ENCODE peak calls at places on chromosomes 5 and 9, in six cellular contexts. Y is right atrium auricular region, W is left ventricle myocardium inferior, O is gastrocnemius medialis, S is ascending aorta, M is SK-N-SH. J is an unnamed sample.

GRCh38 chr9:89935115-89935514 is 330.3 kb downstream of the GADD45G start:
- DNase-seq in Y (no peak), W (no peak), O (no peak), S (no peak), M (no peak), J (no peak)

GRCh38 chr9:4339783-4340335 is 40.0 kb upstream of the GLIS3 start:
- DNase-seq in Y (no peak), W (no peak), O (no peak), S (no peak), M (no peak), J (peak)

GRCh38 chr5:80195837-80196400 is 59.9 kb downstream of the SERINC5 start:
- DNase-seq in Y (no peak), W (no peak), O (no peak), S (no peak), M (no peak), J (peak)

GRCh38 chr9:137276757-137277328 is 683 bp upstream of the TOR4A start:
- DNase-seq in Y (peak), W (peak), O (peak), S (peak), M (no peak), J (peak)

GRCh38 chr5:112691758-112692157 is 45.9 kb upstream of the APC start:
- DNase-seq in Y (no peak), W (no peak), O (no peak), S (no peak), M (peak), J (peak)

GRCh38 chr5:1789838-1790462 is 9.7 kb downstream of the MRPL36 start:
- DNase-seq in Y (no peak), W (no peak), O (no peak), S (no peak), M (no peak), J (peak)

GRCh38 chr5:33166522-33166921 is 274.2 kb upstream of the TARS1 start:
- DNase-seq in Y (no peak), W (no peak), O (no peak), S (no peak), M (no peak), J (no peak)

GRCh38 chr5:146947181-146947941 is 68.8 kb upstream of the PPP2R2B start:
- DNase-seq in Y (no peak), W (no peak), O (no peak), S (no peak), M (peak), J (no peak)

GRCh38 chr5:149325166-149325735 is 20.0 kb upstream of the GRPEL2 start:
- DNase-seq in Y (no peak), W (no peak), O (no peak), S (no peak), M (no peak), J (peak)

GRCh38 chr9:94097788-94098413 is 13.6 kb downstream of the PTPDC1 start:
- DNase-seq in Y (no peak), W (no peak), O (no peak), S (no peak), M (no peak), J (peak)

GRCh38 chr5:172528440-172528839 is 74.1 kb upstream of the SH3PXD2B start:
- DNase-seq in Y (no peak), W (no peak), O (no peak), S (peak), M (no peak), J (no peak)

GRCh38 chr5:111942661-111943401 is 185.8 kb upstream of the NREP start:
- DNase-seq in Y (no peak), W (no peak), O (no peak), S (no peak), M (no peak), J (no peak)

GRCh38 chr5:34039398-34040157 is 3.4 kb downstream of the C1QTNF3 start:
- DNase-seq in Y (no peak), W (no peak), O (no peak), S (no peak), M (no peak), J (no peak)

GRCh38 chr9:122116448-122117173 is 23.5 kb upstream of the TTLL11 start:
- DNase-seq in Y (no peak), W (no peak), O (no peak), S (no peak), M (no peak), J (no peak)

GRCh38 chr9:134029248-134030226 is 4.3 kb downstream of the BRD3OS start:
- DNase-seq in Y (no peak), W (no peak), O (no peak), S (no peak), M (peak), J (no peak)

GRCh38 chr9:81408951-81409350 is 280.4 kb downstream of the TLE1 start:
- DNase-seq in Y (no peak), W (no peak), O (no peak), S (no peak), M (no peak), J (no peak)

GRCh38 chr9:136122425-136123383 is 4.0 kb upstream of the TMEM250 start:
- DNase-seq in Y (peak), W (peak), O (peak), S (peak), M (peak), J (peak)

GRCh38 chr9:84597131-84597530 is 72.4 kb upstream of the NTRK2 start:
- DNase-seq in Y (no peak), W (no peak), O (no peak), S (no peak), M (no peak), J (no peak)

GRCh38 chr5:123157797-123158528 is 68.9 kb downstream of the PRDM6 start:
- DNase-seq in Y (no peak), W (no peak), O (no peak), S (no peak), M (no peak), J (peak)

GRCh38 chr5:78920604-78921003 is 64.5 kb downstream of the ARSB start:
- DNase-seq in Y (no peak), W (no peak), O (no peak), S (no peak), M (peak), J (peak)

GRCh38 chr9:85973238-85973637 is 32.3 kb downstream of the NAA35 start:
- DNase-seq in Y (no peak), W (no peak), O (no peak), S (no peak), M (no peak), J (no peak)

DNA sequence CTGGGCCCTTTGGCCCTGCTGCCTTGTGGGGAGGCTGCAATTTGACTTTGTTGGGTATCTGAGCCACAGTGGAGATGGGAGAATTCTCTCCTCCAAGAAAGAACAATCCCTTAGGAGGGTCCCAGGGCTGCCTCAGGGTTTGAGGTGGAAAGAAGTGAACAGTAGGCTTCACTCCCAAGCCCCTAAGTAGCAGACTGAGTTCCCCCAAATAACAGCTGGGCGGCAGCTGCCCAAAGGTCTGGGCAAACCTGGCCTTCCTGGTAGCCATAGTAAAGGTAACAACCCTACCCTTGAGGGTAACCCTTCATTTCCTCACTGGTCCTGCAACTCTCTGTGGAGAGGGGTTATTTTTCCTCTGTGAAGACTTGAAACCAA is 746 bp downstream of the RGS3 start:
- DNase-seq in Y (no peak), W (no peak), O (no peak), S (no peak), M (no peak), J (no peak)
- H3K4me3 ChIP-seq in Y (peak), W (peak), O (peak), S (peak), M (no peak), J (no peak)

DNA sequence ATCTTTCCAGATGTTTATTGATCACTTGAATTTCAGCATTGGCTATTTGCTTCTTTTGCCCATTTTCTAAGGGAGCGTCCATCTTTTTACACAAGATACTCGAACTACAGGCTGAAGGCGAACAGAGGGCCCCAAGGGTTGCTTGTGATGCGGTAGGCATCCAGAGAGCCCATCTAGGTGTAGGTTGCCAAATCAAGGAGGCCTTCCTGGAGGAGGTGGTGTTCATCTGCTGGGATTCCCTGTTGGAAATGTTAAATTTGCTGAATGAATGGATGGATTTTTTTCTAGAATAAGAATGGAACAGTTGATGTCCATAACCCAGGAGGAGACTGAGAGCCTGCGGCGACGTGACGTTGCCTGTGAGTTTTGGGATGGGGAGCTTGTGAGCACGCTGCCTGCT is 31.4 kb downstream of the LRSAM1 start:
- DNase-seq in Y (no peak), W (no peak), O (no peak), S (no peak), M (no peak), J (no peak)
- TF ChIP-seq CTCF in Y (no peak), W (no peak), O (no peak), S (no peak), M (no peak), J (no peak)

GRCh38 chr5:135468541-135468940 is 16.4 kb upstream of the TIFAB start:
- DNase-seq in Y (no peak), W (no peak), O (no peak), S (no peak), M (no peak), J (no peak)

GRCh38 chr5:135468086-135468485 is 15.9 kb upstream of the TIFAB start:
- DNase-seq in Y (no peak), W (no peak), O (no peak), S (no peak), M (no peak), J (no peak)

GRCh38 chr5:135466178-135467050 is 14.3 kb upstream of the TIFAB start:
- DNase-seq in Y (peak), W (peak), O (peak), S (peak), M (peak), J (peak)

GRCh38 chr5:135467051-135467625 is 15.0 kb upstream of the TIFAB start:
- DNase-seq in Y (no peak), W (no peak), O (no peak), S (no peak), M (no peak), J (no peak)

GRCh38 chr5:135465391-135466122 is 13.4 kb upstream of the TIFAB start:
- DNase-seq in Y (no peak), W (no peak), O (no peak), S (no peak), M (no peak), J (no peak)
- H3K4me3 ChIP-seq in Y (no peak), W (no peak), O (no peak), S (no peak), M (peak), J (no peak)

DNA sequence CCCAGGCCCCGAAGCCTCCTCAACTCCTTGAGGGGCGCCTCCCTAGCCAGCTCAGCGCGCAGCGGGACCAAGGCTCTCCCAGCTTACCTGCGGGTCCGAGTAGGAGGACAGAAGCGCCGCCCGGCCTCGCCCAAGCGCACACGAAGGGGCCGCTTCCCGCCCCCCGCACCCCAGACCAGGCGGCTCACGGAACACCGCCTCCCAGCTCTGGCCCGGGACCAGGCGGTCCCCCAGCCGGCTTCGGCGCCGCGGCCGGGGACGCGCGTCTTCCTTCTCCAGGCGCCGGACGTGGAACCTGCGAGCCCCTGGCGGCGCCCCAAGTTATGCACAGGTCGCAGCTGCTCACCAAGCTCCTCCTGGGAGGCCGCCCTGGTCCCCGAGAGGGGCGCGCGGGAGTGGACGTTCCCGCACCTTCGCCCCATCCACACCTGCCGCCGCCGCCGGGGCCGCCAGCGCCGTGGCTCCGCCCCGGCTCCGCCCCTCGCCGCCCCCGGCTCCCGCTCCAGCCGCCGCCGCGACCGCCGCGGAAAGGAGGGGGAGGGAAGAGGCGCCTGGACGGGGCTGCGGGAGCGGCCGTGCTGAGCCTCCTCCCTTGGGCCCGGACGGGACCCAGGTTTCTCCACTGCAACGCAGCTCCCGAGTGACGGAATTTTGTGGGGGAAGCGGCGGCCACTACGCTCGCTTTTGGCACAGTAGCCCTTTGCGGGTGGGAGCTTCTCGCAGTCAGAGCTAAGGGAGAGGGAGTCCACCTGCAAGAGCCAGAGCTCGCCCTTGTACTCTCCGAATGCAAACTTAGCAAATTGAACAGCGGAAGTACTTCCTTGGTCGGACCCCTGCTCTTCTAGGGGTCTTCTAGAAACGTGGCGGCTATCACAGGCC is 77.5 kb upstream of the IFNE start:
- DNase-seq in Y (no peak), W (no peak), O (no peak), S (no peak), M (peak), J (peak)
- TF ChIP-seq CTCF in Y (no peak), W (no peak), O (no peak), S (no peak), M (no peak), J (no peak)

GRCh38 chr5:173659423-173659822 is 43.0 kb upstream of the BOD1 start:
- DNase-seq in Y (no peak), W (no peak), O (no peak), S (peak), M (no peak), J (no peak)
- H3K4me3 ChIP-seq in Y (no peak), W (no peak), O (no peak), S (no peak), M (no peak), J (no peak)

GRCh38 chr9:12426198-12426864 is 266.9 kb upstream of the TYRP1 start:
- DNase-seq in Y (no peak), W (no peak), O (no peak), S (no peak), M (no peak), J (no peak)
- TF ChIP-seq CTCF in Y (no peak), W (no peak), O (no peak), S (no peak), M (peak), J (no peak)

DNA sequence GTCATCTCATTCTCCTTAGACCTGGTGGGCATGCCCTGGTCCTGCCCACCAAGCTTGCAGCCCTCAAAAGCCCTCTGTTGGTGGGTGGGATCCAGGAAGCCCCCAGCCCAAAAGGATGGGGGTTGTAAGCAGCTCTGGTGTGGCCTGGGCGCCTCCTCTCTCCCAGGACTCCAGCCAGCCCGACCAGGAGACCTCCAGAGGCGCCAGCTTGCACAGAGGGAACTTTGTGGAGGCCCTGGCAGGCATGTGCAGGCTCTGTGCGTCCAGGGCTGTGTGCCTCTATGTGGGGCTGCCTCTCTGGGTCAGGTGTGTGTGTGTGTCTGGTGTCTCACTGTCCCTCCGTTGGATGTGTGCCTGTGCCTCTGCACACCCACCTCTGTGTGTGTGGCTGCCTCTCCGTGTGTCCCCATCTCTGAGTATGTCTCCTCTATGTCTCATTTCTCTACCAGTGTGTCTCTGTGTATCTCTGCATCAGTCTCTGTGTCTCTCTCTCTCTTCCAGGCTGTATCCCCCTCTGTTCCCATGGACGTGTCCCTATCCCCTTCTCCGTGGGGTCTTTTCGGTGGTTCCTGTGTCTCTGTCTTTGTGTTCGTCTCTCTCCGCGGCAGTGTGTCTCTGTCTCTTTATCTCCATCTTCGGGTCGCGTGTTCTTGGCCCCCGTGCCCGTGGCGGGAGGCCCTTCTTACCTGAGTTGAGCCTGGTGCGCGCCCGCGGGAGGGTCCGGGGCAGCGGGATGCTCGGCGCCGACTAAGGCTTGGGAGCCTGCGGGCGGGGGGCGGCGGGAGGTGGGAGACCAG is 501 bp downstream of the ENHO start:
- DNase-seq in Y (peak), W (peak), O (no peak), S (peak), M (peak), J (no peak)
- H3K4me3 ChIP-seq in Y (peak), W (peak), O (peak), S (peak), M (peak), J (peak)

GRCh38 chr5:62206150-62206829 is 99.7 kb upstream of the KIF2A start:
- DNase-seq in Y (no peak), W (no peak), O (no peak), S (no peak), M (peak), J (no peak)
- TF ChIP-seq CTCF in Y (no peak), W (no peak), O (no peak), S (no peak), M (peak), J (peak)

DNA sequence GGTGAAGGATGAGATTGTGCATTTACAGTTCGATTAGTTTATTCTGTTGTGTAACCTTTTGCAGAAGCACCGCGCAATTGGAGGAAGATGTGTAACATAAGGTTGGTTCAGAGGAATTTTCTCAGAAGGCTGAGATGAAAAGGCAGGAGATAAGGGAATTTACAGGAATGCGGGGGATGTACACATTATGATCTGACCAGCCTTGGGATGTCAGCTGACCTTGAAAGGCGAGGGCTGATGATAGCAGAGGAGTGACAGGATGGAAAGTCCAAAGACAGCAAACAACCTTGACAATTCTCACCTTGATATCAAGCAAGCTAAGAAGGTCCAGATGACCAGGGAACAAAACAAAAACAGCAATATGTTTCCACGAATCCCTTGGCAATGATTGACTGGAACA is 88.8 kb downstream of the OTULIN start:
- DNase-seq in Y (no peak), W (no peak), O (no peak), S (no peak), M (no peak), J (no peak)
- H3K4me3 ChIP-seq in Y (no peak), W (no peak), O (no peak), S (no peak), M (no peak), J (no peak)

DNA sequence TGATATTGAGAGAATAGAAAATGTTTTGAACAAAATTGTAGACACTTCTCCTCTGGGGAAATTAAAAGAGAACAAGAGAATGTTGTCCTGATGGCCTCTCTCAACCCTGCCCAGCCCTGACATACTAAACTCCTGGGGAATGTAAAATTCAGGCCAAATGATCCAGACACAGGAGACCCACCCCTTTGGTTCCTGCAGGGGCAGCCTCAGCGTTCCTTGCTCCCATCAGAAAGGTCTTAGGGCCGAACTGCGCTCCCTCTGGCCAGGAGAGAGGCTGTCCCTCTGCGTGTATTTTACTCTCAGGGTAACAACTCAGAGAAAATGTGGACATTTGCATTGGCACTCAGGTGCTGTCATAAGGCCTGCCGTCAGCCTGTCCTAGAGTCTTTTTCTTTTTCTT is 616.3 kb upstream of the KLF4 start:
- DNase-seq in Y (no peak), W (no peak), O (no peak), S (no peak), M (no peak), J (no peak)
- TF ChIP-seq CTCF in Y (no peak), W (peak), O (no peak), S (no peak), M (no peak), J (no peak)

J was measured in foreskin fibroblast.